ENCODE peak calls at places on chromosome 21, in eight cellular contexts. One of them, this sample, is unnamed. For H3K4me1 and H3K36me3, the result is how much of the 10 kb centered on the place peaks cover.

GRCh38 chr21:25691931-25692330 is 42.8 kb downstream of the ATP5PF start:
- DNase-seq in right lobe of liver: no peak
- DNase-seq in mucosa of descending colon: no peak
- DNase-seq in breast epithelium: no peak
- DNase-seq in CD4-positive, alpha-beta memory T cell: no peak
- DNase-seq in NT2/D1: no peak
- DNase-seq in cardiac muscle cell: no peak
- DNase-seq in astrocyte: no peak
- DNase-seq in this sample: no peak

GRCh38 chr21:33844104-33844889 is 71.3 kb downstream of the ATP5PO start:
- DNase-seq in right lobe of liver: no peak
- DNase-seq in mucosa of descending colon: no peak
- DNase-seq in breast epithelium: no peak
- DNase-seq in CD4-positive, alpha-beta memory T cell: no peak
- DNase-seq in NT2/D1: no peak
- DNase-seq in cardiac muscle cell: peak
- DNase-seq in astrocyte: peak
- DNase-seq in this sample: no peak

GRCh38 chr21:40386301-40386911 is 460.6 kb downstream of the DSCAM start:
- DNase-seq in right lobe of liver: peak
- DNase-seq in mucosa of descending colon: peak
- DNase-seq in breast epithelium: peak
- DNase-seq in CD4-positive, alpha-beta memory T cell: no peak
- DNase-seq in NT2/D1: peak
- DNase-seq in cardiac muscle cell: peak
- DNase-seq in astrocyte: peak
- DNase-seq in this sample: no peak

GRCh38 chr21:41600961-41601572 is 93.1 kb upstream of the TMPRSS2 start:
- DNase-seq in right lobe of liver: no peak
- DNase-seq in mucosa of descending colon: no peak
- DNase-seq in breast epithelium: no peak
- DNase-seq in CD4-positive, alpha-beta memory T cell: no peak
- DNase-seq in NT2/D1: no peak
- DNase-seq in cardiac muscle cell: no peak
- DNase-seq in astrocyte: no peak
- DNase-seq in this sample: no peak

GRCh38 chr21:21084179-21084578 is 86.0 kb downstream of the NCAM2 start:
- DNase-seq in right lobe of liver: no peak
- DNase-seq in mucosa of descending colon: no peak
- DNase-seq in breast epithelium: no peak
- DNase-seq in CD4-positive, alpha-beta memory T cell: no peak
- DNase-seq in NT2/D1: no peak
- DNase-seq in cardiac muscle cell: no peak
- DNase-seq in astrocyte: peak
- DNase-seq in this sample: no peak

GRCh38 chr21:30348506-30348905 is at the start of gene KRTAP23-1:
- DNase-seq in right lobe of liver: no peak
- DNase-seq in mucosa of descending colon: no peak
- DNase-seq in breast epithelium: no peak
- DNase-seq in CD4-positive, alpha-beta memory T cell: no peak
- DNase-seq in NT2/D1: no peak
- DNase-seq in cardiac muscle cell: no peak
- DNase-seq in astrocyte: no peak
- DNase-seq in this sample: no peak

GRCh38 chr21:21029159-21029558 is 30.9 kb downstream of the NCAM2 start:
- DNase-seq in right lobe of liver: no peak
- DNase-seq in mucosa of descending colon: no peak
- DNase-seq in breast epithelium: no peak
- DNase-seq in CD4-positive, alpha-beta memory T cell: no peak
- DNase-seq in NT2/D1: peak
- DNase-seq in cardiac muscle cell: no peak
- DNase-seq in astrocyte: peak
- DNase-seq in this sample: no peak

GRCh38 chr21:45938811-45939520 is 42.6 kb upstream of the COL6A1 start:
- DNase-seq in right lobe of liver: no peak
- DNase-seq in mucosa of descending colon: no peak
- DNase-seq in breast epithelium: no peak
- DNase-seq in CD4-positive, alpha-beta memory T cell: no peak
- DNase-seq in NT2/D1: no peak
- DNase-seq in cardiac muscle cell: no peak
- DNase-seq in astrocyte: no peak
- DNase-seq in this sample: no peak

GRCh38 chr21:31180256-31181088 is 142.2 kb upstream of the KRTAP19-8 start:
- DNase-seq in right lobe of liver: no peak
- DNase-seq in mucosa of descending colon: peak
- DNase-seq in breast epithelium: no peak
- DNase-seq in CD4-positive, alpha-beta memory T cell: no peak
- DNase-seq in NT2/D1: no peak
- DNase-seq in cardiac muscle cell: peak
- DNase-seq in astrocyte: no peak
- DNase-seq in this sample: no peak

GRCh38 chr21:33985117-33986050 is 69.8 kb upstream of the ATP5PO start:
- DNase-seq in right lobe of liver: no peak
- DNase-seq in mucosa of descending colon: no peak
- DNase-seq in breast epithelium: no peak
- DNase-seq in CD4-positive, alpha-beta memory T cell: no peak
- DNase-seq in NT2/D1: no peak
- DNase-seq in cardiac muscle cell: no peak
- DNase-seq in astrocyte: no peak
- DNase-seq in this sample: no peak

GRCh38 chr21:25733859-25734653 is 648 bp downstream of the ATP5PF start:
- DNase-seq in right lobe of liver: peak
- DNase-seq in mucosa of descending colon: peak
- DNase-seq in breast epithelium: no peak
- DNase-seq in CD4-positive, alpha-beta memory T cell: peak
- DNase-seq in NT2/D1: no peak
- DNase-seq in cardiac muscle cell: peak
- DNase-seq in astrocyte: peak
- DNase-seq in this sample: no peak

GRCh38 chr21:41246808-41247207 is 69.8 kb upstream of the FAM3B start:
- DNase-seq in right lobe of liver: no peak
- DNase-seq in mucosa of descending colon: no peak
- DNase-seq in breast epithelium: no peak
- DNase-seq in CD4-positive, alpha-beta memory T cell: no peak
- DNase-seq in NT2/D1: no peak
- DNase-seq in cardiac muscle cell: no peak
- DNase-seq in astrocyte: no peak
- DNase-seq in this sample: no peak

GRCh38 chr21:27787046-27787445 is 820.2 kb upstream of the ADAMTS5 start:
- DNase-seq in right lobe of liver: no peak
- DNase-seq in mucosa of descending colon: no peak
- DNase-seq in breast epithelium: no peak
- DNase-seq in CD4-positive, alpha-beta memory T cell: no peak
- DNase-seq in NT2/D1: no peak
- DNase-seq in cardiac muscle cell: no peak
- DNase-seq in astrocyte: no peak
- DNase-seq in this sample: no peak

GRCh38 chr21:17536381-17536780 is 23.5 kb downstream of the CXADR start:
- DNase-seq in right lobe of liver: no peak
- DNase-seq in mucosa of descending colon: peak
- DNase-seq in breast epithelium: no peak
- DNase-seq in CD4-positive, alpha-beta memory T cell: no peak
- DNase-seq in NT2/D1: no peak
- DNase-seq in cardiac muscle cell: no peak
- DNase-seq in astrocyte: no peak
- DNase-seq in this sample: no peak

GRCh38 chr21:26443291-26443690 is 129.8 kb downstream of the CYYR1 start:
- DNase-seq in right lobe of liver: no peak
- DNase-seq in mucosa of descending colon: no peak
- DNase-seq in breast epithelium: no peak
- DNase-seq in CD4-positive, alpha-beta memory T cell: no peak
- DNase-seq in NT2/D1: no peak
- DNase-seq in cardiac muscle cell: no peak
- DNase-seq in astrocyte: peak
- DNase-seq in this sample: no peak

GRCh38 chr21:25568230-25568629 is 39.1 kb downstream of the MRPL39 start:
- DNase-seq in right lobe of liver: no peak
- DNase-seq in mucosa of descending colon: peak
- DNase-seq in breast epithelium: no peak
- DNase-seq in CD4-positive, alpha-beta memory T cell: no peak
- DNase-seq in NT2/D1: no peak
- DNase-seq in cardiac muscle cell: peak
- DNase-seq in astrocyte: peak
- DNase-seq in this sample: no peak

GRCh38 chr21:40765771-40766170 is 81.2 kb downstream of the DSCAM start:
- DNase-seq in right lobe of liver: no peak
- DNase-seq in mucosa of descending colon: no peak
- DNase-seq in breast epithelium: no peak
- DNase-seq in CD4-positive, alpha-beta memory T cell: no peak
- DNase-seq in NT2/D1: no peak
- DNase-seq in cardiac muscle cell: peak
- DNase-seq in astrocyte: no peak
- DNase-seq in this sample: no peak

GRCh38 chr21:46304955-46305354 is 18.7 kb downstream of the C21orf58 start:
- DNase-seq in right lobe of liver: no peak
- DNase-seq in mucosa of descending colon: no peak
- DNase-seq in breast epithelium: no peak
- DNase-seq in CD4-positive, alpha-beta memory T cell: no peak
- DNase-seq in NT2/D1: no peak
- DNase-seq in cardiac muscle cell: no peak
- DNase-seq in astrocyte: no peak
- DNase-seq in this sample: no peak

GRCh38 chr21:38831526-38832467 is 26.1 kb downstream of the ETS2 start:
- DNase-seq in right lobe of liver: peak
- DNase-seq in mucosa of descending colon: peak
- DNase-seq in breast epithelium: peak
- DNase-seq in CD4-positive, alpha-beta memory T cell: peak
- DNase-seq in NT2/D1: no peak
- DNase-seq in cardiac muscle cell: no peak
- DNase-seq in astrocyte: peak
- DNase-seq in this sample: peak
- H3K4me1 ChIP-seq in right lobe of liver: under half
- H3K4me1 ChIP-seq in mucosa of descending colon: under half
- H3K4me1 ChIP-seq in breast epithelium: under half
- H3K4me1 ChIP-seq in CD4-positive, alpha-beta memory T cell: under half
- H3K4me1 ChIP-seq in NT2/D1: under half
- H3K4me1 ChIP-seq in cardiac muscle cell: under half
- H3K4me1 ChIP-seq in astrocyte: under half
- H3K4me1 ChIP-seq in this sample: under half

DNA sequence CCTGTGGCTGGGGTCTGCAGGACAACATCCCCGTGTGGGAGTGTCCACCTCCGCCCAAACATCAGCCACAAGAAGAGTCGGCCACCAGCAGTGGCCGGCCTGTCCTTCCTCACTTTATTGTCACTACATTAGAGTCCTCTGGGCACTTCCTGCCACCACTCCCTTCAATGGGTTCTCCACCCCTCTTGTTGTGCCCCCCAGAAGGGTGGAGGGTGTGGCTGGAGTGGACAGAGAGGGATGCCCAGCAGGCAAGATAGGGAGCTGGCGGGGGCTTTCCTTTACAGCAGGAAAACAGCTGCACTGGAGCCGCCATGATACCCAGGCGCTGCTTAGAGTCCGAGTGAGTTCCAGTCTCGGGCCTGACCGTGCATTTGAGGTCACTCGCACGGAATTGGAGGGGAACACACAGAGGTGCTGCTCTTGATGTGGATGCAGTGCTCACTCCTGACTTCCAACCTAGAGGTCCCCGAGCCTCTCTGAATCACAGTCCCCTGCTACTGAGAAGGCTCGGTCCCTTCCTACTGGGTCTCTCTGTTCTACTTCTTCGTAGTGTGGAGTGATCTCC is 40.7 kb downstream of the VPS26C start:
- DNase-seq in right lobe of liver: no peak
- DNase-seq in mucosa of descending colon: no peak
- DNase-seq in breast epithelium: no peak
- DNase-seq in CD4-positive, alpha-beta memory T cell: no peak
- DNase-seq in NT2/D1: no peak
- DNase-seq in cardiac muscle cell: no peak
- DNase-seq in astrocyte: no peak
- DNase-seq in this sample: no peak
- H3K36me3 ChIP-seq in right lobe of liver: half or more
- H3K36me3 ChIP-seq in mucosa of descending colon: under half
- H3K36me3 ChIP-seq in breast epithelium: under half
- H3K36me3 ChIP-seq in CD4-positive, alpha-beta memory T cell: under half
- H3K36me3 ChIP-seq in NT2/D1: half or more
- H3K36me3 ChIP-seq in cardiac muscle cell: under half
- H3K36me3 ChIP-seq in astrocyte: under half
- H3K36me3 ChIP-seq in this sample: under half

GRCh38 chr21:42750737-42751530 is 97.5 kb downstream of the PDE9A start:
- DNase-seq in right lobe of liver: no peak
- DNase-seq in mucosa of descending colon: no peak
- DNase-seq in breast epithelium: no peak
- DNase-seq in CD4-positive, alpha-beta memory T cell: no peak
- DNase-seq in NT2/D1: no peak
- DNase-seq in cardiac muscle cell: no peak
- DNase-seq in astrocyte: no peak
- DNase-seq in this sample: no peak

GRCh38 chr21:42748620-42749176 is 95.3 kb downstream of the PDE9A start:
- DNase-seq in right lobe of liver: no peak
- DNase-seq in mucosa of descending colon: no peak
- DNase-seq in breast epithelium: no peak
- DNase-seq in CD4-positive, alpha-beta memory T cell: no peak
- DNase-seq in NT2/D1: no peak
- DNase-seq in cardiac muscle cell: no peak
- DNase-seq in astrocyte: no peak
- DNase-seq in this sample: no peak

GRCh38 chr21:42747746-42748351 is 94.4 kb downstream of the PDE9A start:
- DNase-seq in right lobe of liver: no peak
- DNase-seq in mucosa of descending colon: no peak
- DNase-seq in breast epithelium: no peak
- DNase-seq in CD4-positive, alpha-beta memory T cell: no peak
- DNase-seq in NT2/D1: no peak
- DNase-seq in cardiac muscle cell: no peak
- DNase-seq in astrocyte: no peak
- DNase-seq in this sample: no peak

GRCh38 chr21:42747267-42747701 is 93.9 kb downstream of the PDE9A start:
- DNase-seq in right lobe of liver: no peak
- DNase-seq in mucosa of descending colon: no peak
- DNase-seq in breast epithelium: no peak
- DNase-seq in CD4-positive, alpha-beta memory T cell: no peak
- DNase-seq in NT2/D1: peak
- DNase-seq in cardiac muscle cell: no peak
- DNase-seq in astrocyte: no peak
- DNase-seq in this sample: no peak

DNA sequence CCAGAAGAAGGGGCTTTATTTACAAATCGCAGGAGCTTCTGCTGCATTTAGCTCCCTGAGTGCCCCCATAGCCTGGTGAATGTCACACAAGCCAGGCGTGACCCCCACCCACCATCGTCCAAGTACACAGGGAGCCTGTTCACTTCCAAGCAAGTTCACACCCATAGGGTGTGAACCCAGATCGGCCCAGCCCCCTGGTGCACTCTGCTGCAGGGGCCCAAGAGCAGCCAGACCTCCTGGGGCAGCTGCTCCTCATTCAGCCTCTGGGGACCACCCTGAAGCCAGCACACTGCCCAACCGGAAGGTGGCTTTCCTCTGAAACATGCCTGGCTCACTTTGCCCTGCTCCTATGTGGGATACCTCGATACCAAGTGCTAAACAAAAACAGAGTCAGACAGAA is 95.8 kb downstream of the PDE9A start:
- DNase-seq in right lobe of liver: no peak
- DNase-seq in mucosa of descending colon: no peak
- DNase-seq in breast epithelium: no peak
- DNase-seq in CD4-positive, alpha-beta memory T cell: no peak
- DNase-seq in NT2/D1: no peak
- DNase-seq in cardiac muscle cell: no peak
- DNase-seq in astrocyte: no peak
- DNase-seq in this sample: no peak
- H3K4me1 ChIP-seq in right lobe of liver: under half
- H3K4me1 ChIP-seq in mucosa of descending colon: under half
- H3K4me1 ChIP-seq in breast epithelium: under half
- H3K4me1 ChIP-seq in CD4-positive, alpha-beta memory T cell: under half
- H3K4me1 ChIP-seq in NT2/D1: under half
- H3K4me1 ChIP-seq in cardiac muscle cell: under half
- H3K4me1 ChIP-seq in astrocyte: under half
- H3K4me1 ChIP-seq in this sample: under half

GRCh38 chr21:42843021-42843420 is 36.3 kb downstream of the WDR4 start:
- DNase-seq in right lobe of liver: peak
- DNase-seq in mucosa of descending colon: no peak
- DNase-seq in breast epithelium: no peak
- DNase-seq in CD4-positive, alpha-beta memory T cell: no peak
- DNase-seq in NT2/D1: no peak
- DNase-seq in cardiac muscle cell: no peak
- DNase-seq in astrocyte: no peak
- DNase-seq in this sample: no peak
- H3K36me3 ChIP-seq in right lobe of liver: under half
- H3K36me3 ChIP-seq in mucosa of descending colon: under half
- H3K36me3 ChIP-seq in breast epithelium: under half
- H3K36me3 ChIP-seq in CD4-positive, alpha-beta memory T cell: half or more
- H3K36me3 ChIP-seq in NT2/D1: half or more
- H3K36me3 ChIP-seq in cardiac muscle cell: under half
- H3K36me3 ChIP-seq in astrocyte: under half
- H3K36me3 ChIP-seq in this sample: half or more

This sample was measured in effector memory CD4-positive, alpha-beta T cell.